ENCODE peak calls at places on chromosomes 6 and 20, in seven cellular contexts. G, A, E, B, R, I and V are unnamed samples.

GRCh38 chr6:18551228-18551627 is 164.1 kb downstream of the RNF144B start:
- DNase-seq in A (no peak), R (peak; percentile 72), E (no peak), B (no peak), G (peak; percentile 48), I (no peak), V (no peak)

GRCh38 chr6:21885101-21885500 is 291.6 kb downstream of the SOX4 start:
- DNase-seq in E (no peak), G (no peak), I (no peak), R (no peak), B (no peak), A (no peak), V (no peak)

GRCh38 chr6:9461161-9461560 is 953.7 kb downstream of the TFAP2A start:
- DNase-seq in A (no peak), B (no peak), R (no peak), I (no peak), G (no peak), E (no peak), V (no peak)

GRCh38 chr20:57663241-57663640 is 43.0 kb upstream of the ZBP1 start:
- DNase-seq in E (peak; percentile 8), G (no peak), R (no peak), A (peak; percentile 11), I (no peak), B (peak; percentile 48), V (no peak)

GRCh38 chr20:62448038-62448437 is 20.7 kb upstream of the RBBP8NL start:
- DNase-seq in G (no peak), E (no peak), I (no peak), R (no peak), B (no peak), A (no peak), V (no peak)

GRCh38 chr6:55917756-55918415 is 42.5 kb upstream of the BMP5 start:
- DNase-seq in I (no peak), E (no peak), B (no peak), R (peak; percentile 48), A (no peak), G (no peak), V (no peak)

GRCh38 chr20:32519367-32519730 is 65.8 kb downstream of the NOL4L start:
- DNase-seq in A (no peak), G (no peak), R (no peak), B (no peak), I (no peak), E (no peak), V (no peak)

GRCh38 chr6:75283907-75284284 is 696 bp downstream of the TMEM30A start:
- DNase-seq in E (no peak), G (no peak), A (no peak), I (peak; percentile 13), R (no peak), B (no peak), V (no peak)

GRCh38 chr6:46329568-46329967 is 158.8 kb upstream of the ENPP5 start:
- DNase-seq in E (no peak), I (no peak), A (no peak), G (no peak), B (no peak), R (no peak), V (no peak)

GRCh38 chr6:68296126-68296525 is 339.0 kb upstream of the ADGRB3 start:
- DNase-seq in G (no peak), B (no peak), R (no peak), E (no peak), A (no peak), I (no peak), V (no peak)

GRCh38 chr6:17431581-17431980 is 38.2 kb downstream of the CAP2 start:
- DNase-seq in A (no peak), G (no peak), E (no peak), I (no peak), B (no peak), R (peak; percentile 88), V (no peak)

GRCh38 chr6:132235596-132236280 is 165.5 kb downstream of the MOXD1 start:
- DNase-seq in G (no peak), A (no peak), E (no peak), R (no peak), B (no peak), I (no peak), V (no peak)

GRCh38 chr20:23200914-23201313 is 114.8 kb upstream of the CD93 start:
- DNase-seq in A (no peak), B (no peak), R (peak; percentile 8), I (peak; percentile 1), E (no peak), G (no peak), V (peak; percentile 62)

GRCh38 chr20:25499855-25500434 is 85.4 kb downstream of the NINL start:
- DNase-seq in R (no peak), B (no peak), I (no peak), G (no peak), A (no peak), E (no peak), V (no peak)

GRCh38 chr20:57672164-57672563 is 37.7 kb downstream of the PMEPA1 start:
- DNase-seq in B (peak; percentile 89), E (no peak), G (no peak), R (peak; percentile 10), A (peak; percentile 71), I (no peak), V (peak; percentile 84)

GRCh38 chr6:95574811-95575210 is 2.5 kb upstream of the MANEA start:
- DNase-seq in A (no peak), I (no peak), E (no peak), G (no peak), B (no peak), R (peak; percentile 65), V (no peak)

GRCh38 chr6:35469711-35470662 is 1.8 kb downstream of the RPL10A start:
- DNase-seq in R (no peak), G (no peak), I (peak; percentile 30), B (peak; percentile 65), A (no peak), E (peak; percentile 52), V (no peak)

GRCh38 chr6:111857674-111858337 is 15.4 kb downstream of the FYN start:
- DNase-seq in R (no peak), E (no peak), B (no peak), G (no peak), A (no peak), I (no peak), V (no peak)

GRCh38 chr20:46746972-46747371 is 37.5 kb downstream of the SLC2A10 start:
- DNase-seq in E (no peak), G (no peak), R (peak; percentile 71), B (no peak), A (no peak), I (no peak), V (no peak)

GRCh38 chr6:137495652-137496391 is 1.6 kb upstream of the OLIG3 start:
- DNase-seq in E (no peak), I (no peak), A (no peak), B (no peak), R (no peak), G (no peak), V (no peak)
- H3K4me3 ChIP-seq in E (no peak overlapping the region), I (no peak overlapping the region), A (no peak overlapping the region), B (no peak overlapping the region), R (no peak overlapping the region), G (no peak overlapping the region), V (no peak overlapping the region)

GRCh38 chr6:348860-349396 is 42.6 kb upstream of the IRF4 start:
- DNase-seq in R (no peak), E (no peak), B (no peak), G (no peak), A (no peak), I (no peak), V (no peak)

GRCh38 chr6:346389-347030 is 45.0 kb upstream of the IRF4 start:
- DNase-seq in G (no peak), A (no peak), B (no peak), I (no peak), R (peak; percentile 48), E (no peak), V (no peak)

GRCh38 chr6:347951-348859 is 43.3 kb upstream of the IRF4 start:
- DNase-seq in E (no peak), G (no peak), R (no peak), I (no peak), B (no peak), A (no peak), V (no peak)

GRCh38 chr6:345747-346388 is 45.7 kb upstream of the IRF4 start:
- DNase-seq in I (no peak), R (peak; percentile 26), B (no peak), G (no peak), A (no peak), E (no peak), V (no peak)

DNA sequence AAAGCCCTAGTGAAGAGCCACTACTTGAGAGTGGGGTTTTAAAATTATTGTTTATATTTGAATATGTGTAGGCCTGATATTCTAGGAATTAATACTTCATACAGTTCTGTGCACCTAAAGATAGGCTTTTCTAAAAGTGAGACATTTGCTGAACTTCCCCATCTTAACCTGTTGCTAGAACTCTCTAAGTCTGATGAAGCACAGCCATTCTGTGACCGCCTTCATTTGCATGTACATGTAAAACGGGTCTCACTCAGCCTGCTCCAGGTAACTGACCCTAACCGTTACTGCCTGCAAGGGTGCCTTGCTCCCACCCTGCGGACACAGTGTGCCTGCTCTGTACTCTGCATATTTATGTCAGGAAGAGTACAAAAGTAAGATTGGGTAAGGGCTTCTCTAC is 44.3 kb upstream of the IRF4 start:
- DNase-seq in B (no peak), I (no peak), A (no peak), G (no peak), R (no peak), E (no peak), V (no peak)
- H3K9me3 ChIP-seq in B (no peaks in the 10 kb centered on the region), I (no peaks in the 10 kb centered on the region), A (no peaks in the 10 kb centered on the region), G (no peaks in the 10 kb centered on the region), R (peaks cover 3% of the 10 kb centered on the region), E (no peaks in the 10 kb centered on the region), V (no peaks in the 10 kb centered on the region)

GRCh38 chr6:30452736-30453507 is 36.4 kb upstream of the HLA-E start:
- DNase-seq in R (no peak), I (no peak), A (no peak), E (no peak), G (no peak), B (no peak), V (no peak)

GRCh38 chr6:30450548-30450907 is 38.8 kb upstream of the HLA-E start:
- DNase-seq in G (no peak), A (no peak), B (no peak), R (no peak), I (no peak), E (no peak), V (no peak)

GRCh38 chr6:30447237-30447636 is 42.1 kb upstream of the HLA-E start:
- DNase-seq in A (no peak), E (no peak), I (no peak), B (no peak), R (peak; percentile 8), G (no peak), V (no peak)

GRCh38 chr6:30446259-30446658 is 43.0 kb upstream of the HLA-E start:
- DNase-seq in G (no peak), R (no peak), A (no peak), E (no peak), I (no peak), B (no peak), V (no peak)

GRCh38 chr6:30450908-30451818 is 38.1 kb upstream of the HLA-E start:
- DNase-seq in G (peak; percentile 63), E (no peak), I (peak; percentile 71), A (peak; percentile 45), R (peak; percentile 58), B (no peak), V (no peak)
- H3K4me3 ChIP-seq in G (no peak overlapping the region), E (no peak overlapping the region), I (peak overlapping the region; percentile 9), A (peak overlapping the region; percentile 9), R (no peak overlapping the region), B (peak overlapping the region; percentile 31), V (no peak overlapping the region)

DNA sequence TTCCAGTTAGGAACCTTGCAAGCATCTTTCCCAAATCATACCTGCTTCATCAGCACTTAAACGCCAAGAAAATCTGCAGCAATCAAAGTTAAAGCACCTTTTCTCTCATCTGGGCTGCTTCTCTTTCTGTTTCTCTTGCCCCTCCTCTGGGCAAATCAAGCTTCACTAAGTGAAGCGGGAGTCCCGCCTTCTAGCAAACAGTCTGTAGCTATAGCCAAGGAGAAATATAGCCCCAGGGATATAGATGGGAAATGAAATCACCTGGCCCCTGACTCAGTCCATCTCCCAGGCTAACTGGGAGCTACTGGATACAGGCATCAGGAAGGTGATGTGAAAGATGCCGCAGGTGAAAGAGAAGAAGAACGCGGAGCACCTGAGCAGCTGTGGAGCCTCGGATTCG is 481.9 kb downstream of the C6orf118 start:
- DNase-seq in B (no peak), A (no peak), R (no peak), G (no peak), E (no peak), I (no peak), V (no peak)
- H3K9me3 ChIP-seq in B (no peaks in the 10 kb centered on the region), A (no peaks in the 10 kb centered on the region), R (peaks cover 27% of the 10 kb centered on the region), G (no peaks in the 10 kb centered on the region), E (no peaks in the 10 kb centered on the region), I (no peaks in the 10 kb centered on the region), V (no peaks in the 10 kb centered on the region)